ENCODE peak calls at places on chromosomes 4 and X, in six cellular contexts. Y, X, J, D, G and W are unnamed samples.

GRCh38 chr4:168183717-168184571 is 91.6 kb downstream of the ANXA10 start:
- DNase-seq in D (peak), J (peak), Y (no peak), X (no peak), G (no peak), W (no peak)

GRCh38 chr4:88975925-88976511 is 81.0 kb downstream of the FAM13A start:
- DNase-seq in J (no peak), X (no peak), Y (no peak), G (no peak), D (peak), W (no peak)

GRCh38 chrX:74232859-74233258 is 71.1 kb upstream of the ZCCHC13 start:
- DNase-seq in Y (no peak), X (no peak), J (peak), D (peak), G (no peak), W (no peak)

GRCh38 chrX:79366888-79367749 is at the start of gene ITM2A:
- DNase-seq in J (peak), Y (no peak), G (peak), X (peak), D (no peak), W (no peak)

GRCh38 chrX:115058276-115058675 is 40.9 kb upstream of the IL13RA2 start:
- DNase-seq in G (no peak), D (peak), J (no peak), X (no peak), Y (no peak), W (no peak)

GRCh38 chrX:137427061-137427778 is 138.7 kb upstream of the ZIC3 start:
- DNase-seq in J (no peak), Y (no peak), D (no peak), X (no peak), G (no peak), W (no peak)

GRCh38 chrX:134669378-134670098 is 11.3 kb upstream of the PLAC1 start:
- DNase-seq in G (no peak), D (peak), X (peak), J (no peak), Y (no peak), W (no peak)

GRCh38 chrX:72052415-72053090 is 79.2 kb downstream of the RTL5 start:
- DNase-seq in Y (no peak), X (no peak), D (no peak), J (no peak), G (no peak), W (no peak)

GRCh38 chr4:113064244-113064643 is 14.8 kb downstream of the ANK2 start:
- DNase-seq in D (no peak), G (no peak), Y (no peak), J (no peak), X (no peak), W (no peak)

GRCh38 chr4:136319789-136320470 is 1212.4 kb downstream of the PCDH18 start:
- DNase-seq in D (peak), X (no peak), J (no peak), Y (no peak), G (no peak), W (no peak)

GRCh38 chr4:6008766-6009385 is 9.4 kb downstream of the C4orf50 start:
- DNase-seq in Y (no peak), G (no peak), X (no peak), J (no peak), D (no peak), W (no peak)

GRCh38 chr4:84632092-84632491 is 49.2 kb downstream of the CDS1 start:
- DNase-seq in J (no peak), X (no peak), D (peak), Y (no peak), G (no peak), W (no peak)

GRCh38 chrX:125266153-125266660 is 53.5 kb upstream of the TEX13C start:
- DNase-seq in G (no peak), D (no peak), Y (no peak), X (no peak), J (no peak), W (no peak)

GRCh38 chr4:144634978-144635747 is 10.8 kb upstream of the HHIP start:
- DNase-seq in X (no peak), D (no peak), J (peak), G (no peak), Y (no peak), W (no peak)

GRCh38 chrX:110410598-110410997 is 52.0 kb downstream of the RTL9 start:
- DNase-seq in J (no peak), G (no peak), X (no peak), Y (no peak), D (no peak), W (no peak)

GRCh38 chr4:155415662-155416061 is 38.9 kb upstream of the MAP9 start:
- DNase-seq in G (no peak), J (no peak), X (no peak), Y (no peak), D (no peak), W (no peak)

GRCh38 chr4:44996276-44996845 is 270.0 kb upstream of the GNPDA2 start:
- DNase-seq in Y (no peak), D (no peak), X (no peak), J (no peak), G (no peak), W (no peak)

GRCh38 chr4:85228264-85228663 is 246.7 kb upstream of the ARHGAP24 start:
- DNase-seq in J (peak), Y (no peak), G (no peak), X (no peak), D (no peak), W (no peak)

GRCh38 chrX:31213941-31214340 is 142.1 kb upstream of the FTHL17 start:
- DNase-seq in J (peak), Y (no peak), D (no peak), G (no peak), X (no peak), W (no peak)